ENCODE peak calls at places on chromosomes 4 and X, in five cellular contexts. U, Q, X, R and W are unnamed samples.
A peak's percentile ranks its signal among the peaks of the same experiment; 100 is the strongest.

GRCh38 chr4:159776915-159777314 is 674.0 kb downstream of the RAPGEF2 start:
- DNase-seq in U (no peak), Q (no peak), X (no peak), R (no peak), W (no peak)

GRCh38 chr4:18390655-18391369 is 369.3 kb upstream of the LCORL start:
- DNase-seq in U (no peak), Q (no peak), X (peak; percentile 77), R (no peak), W (no peak)

GRCh38 chrX:16970977-16971376 is 24.5 kb downstream of the REPS2 start:
- DNase-seq in U (no peak), Q (no peak), X (no peak), R (no peak), W (no peak)

GRCh38 chrX:71250856-71251255 is 3.1 kb downstream of the ZMYM3 start:
- DNase-seq in U (no peak), Q (no peak), X (no peak), R (no peak), W (no peak)

GRCh38 chr4:25569726-25570125 is 85.9 kb upstream of the SLC34A2 start:
- DNase-seq in U (no peak), Q (no peak), X (no peak), R (no peak), W (no peak)

GRCh38 chrX:9614016-9614415 is 149.2 kb downstream of the TBL1X start:
- DNase-seq in U (no peak), Q (no peak), X (peak; percentile 56), R (no peak), W (no peak)

GRCh38 chrX:24918715-24919114 is 97.0 kb downstream of the ARX start:
- DNase-seq in U (no peak), Q (no peak), X (no peak), R (no peak), W (no peak)

GRCh38 chr4:188719794-188720193 is 580.6 kb downstream of the TRIML1 start:
- DNase-seq in U (no peak), Q (no peak), X (no peak), R (no peak), W (no peak)

GRCh38 chr4:77922158-77923094 is 59.8 kb downstream of the MRPL1 start:
- DNase-seq in U (no peak), Q (no peak), X (no peak), R (no peak), W (no peak)

GRCh38 chr4:11468901-11469300 is 40.2 kb upstream of the HS3ST1 start:
- DNase-seq in U (no peak), Q (no peak), X (no peak), R (no peak), W (no peak)

GRCh38 chrX:94901849-94902248 is 1227.8 kb downstream of the FAM133A start:
- DNase-seq in U (no peak), Q (no peak), X (no peak), R (no peak), W (no peak)

GRCh38 chr4:8739820-8740665 is 131.6 kb downstream of the HMX1 start:
- DNase-seq in U (no peak), Q (no peak), X (no peak), R (no peak), W (no peak)

DNA sequence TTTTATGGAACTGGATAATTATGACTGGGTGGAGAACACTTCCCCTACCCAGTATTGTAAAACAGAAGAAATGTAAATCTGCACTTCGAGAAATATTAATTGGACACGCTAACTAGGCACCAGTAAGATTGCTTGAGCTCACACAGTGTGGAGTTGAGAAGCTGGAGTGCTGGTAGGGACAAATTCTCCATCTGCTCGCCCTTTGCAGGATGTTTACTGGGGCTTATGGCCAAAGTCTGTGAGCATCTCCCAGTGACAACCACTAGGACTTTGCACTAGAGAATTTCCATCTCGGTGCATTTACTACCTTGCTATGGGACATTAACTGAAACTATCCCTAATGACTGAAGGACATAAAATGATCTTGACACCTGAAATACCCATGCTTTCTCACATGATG is 33.7 kb upstream of the GPR34 start:
- DNase-seq in U (no peak), Q (no peak), X (no peak), R (no peak), W (no peak)
- H3K4me3 ChIP-seq in U (no peak overlapping the region), Q (no peak overlapping the region), X (no peak overlapping the region), R (no peak overlapping the region), W (no peak overlapping the region)

GRCh38 chr4:79679859-79680258 is 271.8 kb upstream of the GK2 start:
- DNase-seq in U (no peak), Q (no peak), X (no peak), R (no peak), W (no peak)
- TF ChIP-seq CTCF in U (no peak), Q (no peak), X (no peak), R (no peak), W (no peak)

GRCh38 chr4:37908488-37909343 is 17.8 kb downstream of the TBC1D1 start:
- DNase-seq in U (no peak), Q (no peak), X (no peak), R (no peak), W (no peak)
- H3K4me3 ChIP-seq in U (no peak overlapping the region), Q (no peak overlapping the region), X (no peak overlapping the region), R (no peak overlapping the region), W (no peak overlapping the region)

GRCh38 chr4:173522160-173522873 is 7.7 kb downstream of the HAND2 start:
- DNase-seq in U (peak; percentile 76), Q (peak; percentile 54), X (no peak), R (peak; percentile 47), W (peak; percentile 45)
- TF ChIP-seq CTCF in U (no peak), Q (no peak), X (no peak), R (no peak), W (peak; percentile 15)

GRCh38 chr4:166195101-166195500 is 322.1 kb downstream of the TLL1 start:
- DNase-seq in U (no peak), Q (no peak), X (no peak), R (no peak), W (no peak)
- H3K4me3 ChIP-seq in U (no peak overlapping the region), Q (no peak overlapping the region), X (no peak overlapping the region), R (no peak overlapping the region), W (no peak overlapping the region)

GRCh38 chrX:39957816-39958561 is 139.8 kb downstream of the BCOR start:
- DNase-seq in U (no peak), Q (no peak), X (no peak), R (no peak), W (no peak)

GRCh38 chrX:39958850-39959249 is 138.9 kb downstream of the BCOR start:
- DNase-seq in U (no peak), Q (no peak), X (no peak), R (no peak), W (no peak)

GRCh38 chrX:39953879-39954278 is 143.9 kb downstream of the BCOR start:
- DNase-seq in U (peak; percentile 66), Q (peak; percentile 74), X (peak; percentile 48), R (peak; percentile 77), W (no peak)

GRCh38 chrX:39955621-39956020 is 142.1 kb downstream of the BCOR start:
- DNase-seq in U (no peak), Q (no peak), X (no peak), R (no peak), W (no peak)

DNA sequence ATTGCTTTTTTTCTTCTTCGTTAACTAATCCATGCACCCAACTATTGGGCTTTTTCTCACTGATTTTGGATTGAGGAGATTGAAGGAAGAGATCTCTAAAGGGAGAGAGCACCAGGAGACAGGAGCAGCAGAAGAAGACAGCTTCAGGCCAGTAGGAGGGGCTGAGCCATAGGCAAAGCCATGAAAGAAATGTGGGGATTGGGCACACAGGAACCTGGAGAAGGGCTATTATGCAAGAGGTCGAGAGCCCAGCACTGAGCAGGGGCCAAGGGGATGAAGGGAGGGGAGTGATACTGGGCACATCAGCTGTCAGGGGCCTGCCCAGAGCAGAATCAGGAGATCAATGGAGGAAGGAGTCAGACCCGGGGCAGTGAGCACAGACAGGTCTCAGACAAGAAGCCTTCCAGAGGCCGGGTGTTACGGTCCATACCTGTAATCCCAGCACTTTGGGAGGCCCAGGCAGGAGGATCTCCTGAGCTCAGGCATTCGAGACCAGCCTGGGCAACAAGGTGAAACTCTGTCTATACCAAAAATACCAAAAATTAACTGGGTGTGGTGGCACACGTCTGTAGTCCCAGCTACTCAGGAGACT is 140.9 kb downstream of the BCOR start:
- DNase-seq in U (no peak), Q (no peak), X (no peak), R (no peak), W (no peak)
- TF ChIP-seq CTCF in U (no peak), Q (no peak), X (no peak), R (no peak), W (no peak)

GRCh38 chrX:103730746-103731508 is 20.2 kb downstream of the TMEM31 start:
- DNase-seq in U (peak; percentile 13), Q (no peak), X (no peak), R (no peak), W (peak; percentile 24)
- H3K4me3 ChIP-seq in U (no peak overlapping the region), Q (no peak overlapping the region), X (no peak overlapping the region), R (no peak overlapping the region), W (no peak overlapping the region)